ENCODE peak calls at places on chromosomes 6 and 20, in six cellular contexts. One of them, this sample, is unnamed.

GRCh38 chr20:11176431-11176830 is 502.6 kb upstream of the JAG1 start:
- DNase-seq in PC-3: peak; percentile 92
- DNase-seq in HCT116: no peak
- DNase-seq in K562: no peak
- DNase-seq in neuronal stem cell: no peak
- DNase-seq in Karpas-422: no peak
- DNase-seq in this sample: no peak

GRCh38 chr6:36754582-36755434 is 57.2 kb downstream of the RAB44 start:
- DNase-seq in HCT116: no peak
- DNase-seq in Karpas-422: no peak
- DNase-seq in neuronal stem cell: no peak
- DNase-seq in K562: no peak
- DNase-seq in PC-3: no peak
- DNase-seq in this sample: no peak

GRCh38 chr6:34817337-34817910 is 25.5 kb downstream of the BLTP3A start:
- DNase-seq in Karpas-422: no peak
- DNase-seq in PC-3: no peak
- DNase-seq in HCT116: no peak
- DNase-seq in K562: no peak
- DNase-seq in neuronal stem cell: no peak
- DNase-seq in this sample: no peak

GRCh38 chr20:43191946-43192847 is 2.5 kb upstream of the PTPRT start:
- DNase-seq in neuronal stem cell: no peak
- DNase-seq in PC-3: peak; percentile 42
- DNase-seq in Karpas-422: peak; percentile 91
- DNase-seq in HCT116: no peak
- DNase-seq in K562: peak; percentile 23
- DNase-seq in this sample: no peak

GRCh38 chr6:153980176-153980575 is 58.9 kb upstream of the OPRM1 start:
- DNase-seq in HCT116: no peak
- DNase-seq in Karpas-422: no peak
- DNase-seq in PC-3: peak; percentile 8
- DNase-seq in neuronal stem cell: no peak
- DNase-seq in K562: no peak
- DNase-seq in this sample: no peak

GRCh38 chr6:11023032-11023431 is 21.1 kb downstream of the ELOVL2 start:
- DNase-seq in K562: no peak
- DNase-seq in neuronal stem cell: no peak
- DNase-seq in PC-3: no peak
- DNase-seq in Karpas-422: no peak
- DNase-seq in HCT116: no peak
- DNase-seq in this sample: no peak

GRCh38 chr6:90938116-90938515 is 351.2 kb upstream of the MAP3K7 start:
- DNase-seq in K562: no peak
- DNase-seq in neuronal stem cell: no peak
- DNase-seq in HCT116: no peak
- DNase-seq in PC-3: peak; percentile 5
- DNase-seq in Karpas-422: no peak
- DNase-seq in this sample: no peak

GRCh38 chr6:4583026-4583425 is 193.2 kb upstream of the CDYL start:
- DNase-seq in neuronal stem cell: no peak
- DNase-seq in HCT116: no peak
- DNase-seq in Karpas-422: no peak
- DNase-seq in K562: no peak
- DNase-seq in PC-3: no peak
- DNase-seq in this sample: no peak

GRCh38 chr20:3563548-3564177 is 92.8 kb downstream of the ATRN start:
- DNase-seq in PC-3: peak; percentile 73
- DNase-seq in Karpas-422: peak; percentile 76
- DNase-seq in HCT116: peak; percentile 41
- DNase-seq in K562: peak; percentile 29
- DNase-seq in neuronal stem cell: peak; percentile 23
- DNase-seq in this sample: no peak

GRCh38 chr6:37988131-37988530 is 168.6 kb downstream of the ZFAND3 start:
- DNase-seq in neuronal stem cell: no peak
- DNase-seq in Karpas-422: no peak
- DNase-seq in K562: no peak
- DNase-seq in HCT116: no peak
- DNase-seq in PC-3: no peak
- DNase-seq in this sample: no peak

GRCh38 chr6:138025528-138025941 is 81.7 kb downstream of the PERP start:
- DNase-seq in PC-3: no peak
- DNase-seq in K562: no peak
- DNase-seq in Karpas-422: no peak
- DNase-seq in neuronal stem cell: no peak
- DNase-seq in HCT116: no peak
- DNase-seq in this sample: no peak

GRCh38 chr20:6780414-6780813 is 12.9 kb downstream of the BMP2 start:
- DNase-seq in K562: no peak
- DNase-seq in Karpas-422: no peak
- DNase-seq in neuronal stem cell: no peak
- DNase-seq in HCT116: no peak
- DNase-seq in PC-3: no peak
- DNase-seq in this sample: no peak

GRCh38 chr6:115570326-115570725 is 490.4 kb downstream of the FRK start:
- DNase-seq in neuronal stem cell: no peak
- DNase-seq in PC-3: no peak
- DNase-seq in HCT116: no peak
- DNase-seq in Karpas-422: no peak
- DNase-seq in K562: no peak
- DNase-seq in this sample: no peak

GRCh38 chr6:110217255-110217654 is 37.0 kb downstream of the CDC40 start:
- DNase-seq in neuronal stem cell: no peak
- DNase-seq in HCT116: no peak
- DNase-seq in K562: no peak
- DNase-seq in Karpas-422: no peak
- DNase-seq in PC-3: no peak
- DNase-seq in this sample: no peak

GRCh38 chr6:142030115-142030619 is 102.6 kb upstream of the GJE1 start:
- DNase-seq in Karpas-422: no peak
- DNase-seq in PC-3: no peak
- DNase-seq in neuronal stem cell: peak; percentile 45
- DNase-seq in HCT116: no peak
- DNase-seq in K562: peak; percentile 38
- DNase-seq in this sample: no peak
- H3K4me3 ChIP-seq in Karpas-422: no peak overlapping the region
- H3K4me3 ChIP-seq in PC-3: no peak overlapping the region
- H3K4me3 ChIP-seq in neuronal stem cell: no peak overlapping the region
- H3K4me3 ChIP-seq in HCT116: no peak overlapping the region
- H3K4me3 ChIP-seq in K562: peak overlapping the region; percentile 50
- H3K4me3 ChIP-seq in this sample: no peak overlapping the region

DNA sequence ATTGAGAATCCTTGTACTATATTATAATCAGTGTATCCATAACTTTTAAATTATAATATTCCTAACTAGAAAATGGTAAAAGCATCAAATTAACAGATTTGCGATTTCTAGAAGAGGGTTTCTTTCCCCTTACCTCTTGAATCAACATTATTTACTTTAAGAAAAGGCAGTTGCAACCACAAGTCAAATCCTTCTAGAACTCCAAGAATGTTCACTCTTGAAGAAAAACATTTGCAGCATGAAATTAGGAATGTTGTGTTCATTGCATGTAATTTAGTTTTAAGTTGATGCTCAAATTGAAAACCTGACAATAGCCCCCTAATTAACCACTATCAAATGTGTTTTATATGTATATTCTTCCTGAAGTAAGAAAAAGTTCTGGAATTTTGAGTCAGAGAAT is 2.3 kb upstream of the REV3L start:
- DNase-seq in K562: no peak
- DNase-seq in HCT116: no peak
- DNase-seq in PC-3: no peak
- DNase-seq in neuronal stem cell: no peak
- DNase-seq in Karpas-422: peak; percentile 39
- DNase-seq in this sample: no peak
- H3K9ac ChIP-seq in K562: no peak overlapping the region
- H3K9ac ChIP-seq in HCT116: no peak overlapping the region
- H3K9ac ChIP-seq in PC-3: peak overlapping the region; percentile 88
- H3K9ac ChIP-seq in neuronal stem cell: no peak overlapping the region
- H3K9ac ChIP-seq in Karpas-422: peak overlapping the region; percentile 92
- H3K9ac ChIP-seq in this sample: no peak overlapping the region

GRCh38 chr6:118743744-118744143 is 92.4 kb upstream of the CEP85L start:
- DNase-seq in neuronal stem cell: no peak
- DNase-seq in HCT116: no peak
- DNase-seq in K562: no peak
- DNase-seq in Karpas-422: no peak
- DNase-seq in PC-3: no peak
- DNase-seq in this sample: no peak
- H3K4me1 ChIP-seq in neuronal stem cell: peaks cover 7% of the 10 kb centered on the region
- H3K4me1 ChIP-seq in HCT116: no peaks in the 10 kb centered on the region
- H3K4me1 ChIP-seq in K562: peaks cover 5% of the 10 kb centered on the region
- H3K4me1 ChIP-seq in Karpas-422: no peaks in the 10 kb centered on the region
- H3K4me1 ChIP-seq in PC-3: peaks cover 11% of the 10 kb centered on the region
- H3K4me1 ChIP-seq in this sample: no peaks in the 10 kb centered on the region

GRCh38 chr20:56987992-56988391 is 278.4 kb downstream of the BMP7 start:
- DNase-seq in HCT116: no peak
- DNase-seq in neuronal stem cell: no peak
- DNase-seq in PC-3: peak; percentile 80
- DNase-seq in Karpas-422: no peak
- DNase-seq in K562: peak; percentile 18
- DNase-seq in this sample: no peak
- H3K4me3 ChIP-seq in HCT116: peak overlapping the region; percentile 52
- H3K4me3 ChIP-seq in neuronal stem cell: no peak overlapping the region
- H3K4me3 ChIP-seq in PC-3: peak overlapping the region; percentile 69
- H3K4me3 ChIP-seq in Karpas-422: no peak overlapping the region
- H3K4me3 ChIP-seq in K562: no peak overlapping the region
- H3K4me3 ChIP-seq in this sample: no peak overlapping the region

DNA sequence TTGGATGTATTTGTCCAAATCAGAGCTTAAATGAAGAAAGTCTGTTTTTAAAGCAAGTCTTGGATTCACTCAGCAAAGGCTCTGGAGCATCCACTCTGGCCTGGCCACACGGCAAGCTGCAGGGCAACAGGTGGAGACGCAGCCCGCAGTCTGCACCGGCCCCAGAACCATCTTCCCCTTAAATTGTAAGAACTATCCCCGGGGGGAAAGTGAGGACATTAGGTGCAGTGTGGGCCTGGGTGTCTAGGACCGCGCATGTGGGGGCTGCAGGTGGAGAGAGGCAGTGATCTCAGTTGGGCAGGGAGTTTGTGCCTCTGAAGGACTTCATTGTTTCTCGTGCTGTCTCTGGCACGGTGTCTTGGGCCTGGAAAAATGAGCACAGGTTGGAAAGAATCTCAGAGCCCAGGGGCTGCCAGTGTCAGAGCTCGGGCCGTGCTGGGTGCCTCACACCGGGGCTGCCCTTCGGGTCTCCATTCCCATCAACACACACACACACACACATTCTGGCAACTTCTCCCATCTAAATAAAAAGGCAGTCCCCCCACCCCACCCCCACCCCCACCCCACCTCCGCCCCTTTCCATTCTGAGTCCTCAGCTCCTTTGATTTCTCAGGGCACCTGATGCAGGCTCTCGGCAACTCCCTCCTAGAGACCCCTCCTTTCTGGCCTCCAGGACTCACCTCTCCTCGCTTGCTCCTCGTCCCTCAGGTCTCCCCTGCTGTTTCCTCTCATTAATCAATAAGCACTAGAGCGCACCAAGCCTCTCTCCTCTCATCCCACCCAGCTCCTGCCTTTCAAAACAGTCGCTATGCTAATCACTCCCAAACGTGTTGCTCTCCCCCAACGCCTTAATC is 48.4 kb downstream of the FOXF2 start:
- DNase-seq in HCT116: no peak
- DNase-seq in PC-3: no peak
- DNase-seq in neuronal stem cell: no peak
- DNase-seq in K562: no peak
- DNase-seq in Karpas-422: no peak
- DNase-seq in this sample: no peak
- H3K9ac ChIP-seq in HCT116: no peak overlapping the region
- H3K9ac ChIP-seq in PC-3: no peak overlapping the region
- H3K9ac ChIP-seq in neuronal stem cell: no peak overlapping the region
- H3K9ac ChIP-seq in K562: no peak overlapping the region
- H3K9ac ChIP-seq in Karpas-422: no peak overlapping the region
- H3K9ac ChIP-seq in this sample: no peak overlapping the region

DNA sequence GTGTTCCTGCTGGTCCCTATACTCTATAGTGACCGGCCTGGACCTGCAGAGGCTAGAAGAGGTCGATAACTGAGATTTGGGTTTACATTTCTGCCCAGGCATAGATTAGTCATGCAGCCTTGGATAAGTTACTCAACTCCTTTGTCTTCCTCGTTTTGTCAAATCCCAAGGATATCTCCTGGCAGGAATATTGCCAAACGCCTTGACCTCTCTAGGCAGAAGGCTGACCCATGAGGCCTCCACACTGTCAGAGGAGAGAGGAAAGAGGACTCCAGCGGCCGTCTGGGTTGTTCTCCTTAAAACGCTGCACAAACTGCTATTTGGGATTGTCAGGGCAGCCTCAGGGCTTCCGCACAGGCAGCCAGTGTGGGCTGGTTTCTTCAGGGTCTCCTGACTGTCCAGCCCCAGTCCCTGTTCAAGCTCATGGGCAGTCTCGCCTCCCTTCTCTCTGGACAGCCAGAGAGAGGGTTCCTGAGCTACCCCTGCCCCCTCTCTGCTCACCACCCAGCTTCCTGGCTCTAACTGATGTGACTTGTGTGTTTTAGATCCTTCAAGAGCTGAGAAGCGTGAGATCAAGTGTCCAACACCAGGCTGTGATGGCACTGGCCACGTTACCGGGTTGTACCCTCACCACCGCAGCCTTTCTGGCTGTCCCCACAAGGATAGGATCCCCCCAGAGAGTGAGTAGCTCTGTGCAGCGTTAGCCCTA is 44.7 kb upstream of the PCMTD2 start:
- DNase-seq in K562: no peak
- DNase-seq in HCT116: no peak
- DNase-seq in PC-3: no peak
- DNase-seq in neuronal stem cell: no peak
- DNase-seq in Karpas-422: no peak
- DNase-seq in this sample: no peak
- H3K4me1 ChIP-seq in K562: peaks cover 21% of the 10 kb centered on the region
- H3K4me1 ChIP-seq in HCT116: no peaks in the 10 kb centered on the region
- H3K4me1 ChIP-seq in PC-3: no peaks in the 10 kb centered on the region
- H3K4me1 ChIP-seq in neuronal stem cell: no peaks in the 10 kb centered on the region
- H3K4me1 ChIP-seq in Karpas-422: peaks cover 17% of the 10 kb centered on the region
- H3K4me1 ChIP-seq in this sample: no peaks in the 10 kb centered on the region

DNA sequence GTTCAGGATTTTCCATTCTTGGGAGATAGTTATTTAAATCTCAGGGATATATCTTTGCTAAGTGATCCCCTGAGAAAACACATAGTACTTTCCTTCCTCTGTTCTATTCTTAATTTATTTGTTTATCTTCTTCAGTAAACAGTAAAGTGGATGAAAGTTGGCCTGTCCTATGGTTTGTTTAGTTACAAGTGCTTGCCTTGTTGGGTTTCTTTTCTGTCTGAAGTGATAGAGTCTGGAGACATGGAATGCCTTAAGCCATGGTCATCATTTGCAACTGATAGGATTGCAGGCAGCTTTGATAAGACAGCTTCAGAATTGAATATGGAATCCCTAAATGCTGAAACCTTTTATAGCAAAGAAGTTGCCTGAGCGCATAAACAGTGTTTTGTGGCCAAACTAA is 4.9 kb downstream of the ADGRG6 start:
- DNase-seq in HCT116: no peak
- DNase-seq in Karpas-422: no peak
- DNase-seq in K562: no peak
- DNase-seq in neuronal stem cell: no peak
- DNase-seq in PC-3: no peak
- DNase-seq in this sample: no peak
- H3K4me3 ChIP-seq in HCT116: no peak overlapping the region
- H3K4me3 ChIP-seq in Karpas-422: no peak overlapping the region
- H3K4me3 ChIP-seq in K562: no peak overlapping the region
- H3K4me3 ChIP-seq in neuronal stem cell: no peak overlapping the region
- H3K4me3 ChIP-seq in PC-3: peak overlapping the region; percentile 88
- H3K4me3 ChIP-seq in this sample: no peak overlapping the region

GRCh38 chr6:98836025-98836961 is 1.9 kb downstream of the POU3F2 start:
- DNase-seq in K562: peak; percentile 43
- DNase-seq in HCT116: no peak
- DNase-seq in neuronal stem cell: no peak
- DNase-seq in PC-3: no peak
- DNase-seq in Karpas-422: no peak
- DNase-seq in this sample: no peak
- H3K9ac ChIP-seq in K562: peak overlapping the region; percentile 90
- H3K9ac ChIP-seq in HCT116: no peak overlapping the region
- H3K9ac ChIP-seq in neuronal stem cell: peak overlapping the region; percentile 97
- H3K9ac ChIP-seq in PC-3: no peak overlapping the region
- H3K9ac ChIP-seq in Karpas-422: no peak overlapping the region
- H3K9ac ChIP-seq in this sample: no peak overlapping the region